ENCODE peak calls at places on chromosomes 11 and 22, in six cellular contexts. X, R, H, T, B and K are unnamed samples.

GRCh38 chr11:96088914-96089313 is 165.0 kb upstream of the MTMR2 start:
- DNase-seq in B (no peak), H (no peak), T (no peak), X (no peak), R (no peak), K (no peak)

GRCh38 chr22:20241579-20242392 is 26.3 kb downstream of the RTN4R start:
- DNase-seq in R (no peak), H (no peak), T (no peak), X (no peak), B (no peak), K (peak; percentile 50)

GRCh38 chr11:6420677-6421076 is 1.8 kb upstream of the APBB1 start:
- DNase-seq in T (no peak), B (no peak), H (no peak), X (no peak), R (no peak), K (no peak)

GRCh38 chr22:32144875-32145274 is 14.2 kb downstream of the C22orf42 start:
- DNase-seq in T (no peak), X (no peak), H (no peak), B (no peak), R (peak; percentile 5), K (no peak)

GRCh38 chr11:35166369-35167360 is 27.7 kb downstream of the CD44 start:
- DNase-seq in T (peak; percentile 79), H (no peak), R (no peak), X (peak; percentile 98), B (no peak), K (peak; percentile 70)

GRCh38 chr11:96925862-96926261 is 536.0 kb downstream of the JRKL start:
- DNase-seq in X (no peak), B (no peak), H (no peak), T (no peak), R (no peak), K (no peak)

GRCh38 chr22:32852346-32853251 is 51.1 kb downstream of the TIMP3 start:
- DNase-seq in R (peak; percentile 89), T (peak; percentile 85), X (no peak), B (no peak), H (peak; percentile 66), K (no peak)

GRCh38 chr22:33110562-33111163 is 52.5 kb upstream of the SYN3 start:
- DNase-seq in H (no peak), T (no peak), B (no peak), R (no peak), X (peak; percentile 14), K (peak; percentile 31)

GRCh38 chr11:116946414-116946813 is 109.0 kb upstream of the APOA1 start:
- DNase-seq in H (no peak), B (no peak), R (no peak), T (no peak), X (peak; percentile 24), K (no peak)

GRCh38 chr11:113932788-113933187 is 28.2 kb downstream of the HTR3B start:
- DNase-seq in T (no peak), X (no peak), B (no peak), R (no peak), H (no peak), K (no peak)

GRCh38 chr11:46359936-46360335 is 12.7 kb downstream of the DGKZ start:
- DNase-seq in H (no peak), T (no peak), X (no peak), R (no peak), B (no peak), K (no peak)

GRCh38 chr11:126467471-126467870 is 112.0 kb downstream of the ST3GAL4 start:
- DNase-seq in X (no peak), H (no peak), T (no peak), R (no peak), B (no peak), K (no peak)

GRCh38 chr22:35612903-35613302 is 4.2 kb downstream of the MB start:
- DNase-seq in B (no peak), X (no peak), H (no peak), T (no peak), R (no peak), K (no peak)

GRCh38 chr11:45662665-45663485 is 2.5 kb downstream of the CHST1 start:
- DNase-seq in B (no peak), T (no peak), R (no peak), X (peak; percentile 15), H (no peak), K (peak; percentile 51)

GRCh38 chr11:75306529-75306928 is 44.9 kb downstream of the ARRB1 start:
- DNase-seq in B (no peak), X (no peak), R (no peak), T (no peak), H (no peak), K (no peak)

GRCh38 chr11:132051704-132052103 is 681.3 kb downstream of the NTM start:
- DNase-seq in X (no peak), B (no peak), T (no peak), H (no peak), R (no peak), K (no peak)

GRCh38 chr22:20787746-20788626 is 14.1 kb downstream of the SERPIND1 start:
- DNase-seq in B (no peak), T (no peak), R (no peak), X (no peak), H (no peak), K (no peak)

GRCh38 chr11:57406337-57406904 is 16.0 kb upstream of the PRG2 start:
- DNase-seq in B (peak; percentile 44), R (no peak), H (no peak), T (peak; percentile 60), X (peak; percentile 14), K (no peak)

GRCh38 chr11:1072116-1072820 is 2.4 kb upstream of the MUC2 start:
- DNase-seq in H (peak; percentile 12), B (no peak), R (no peak), X (no peak), T (no peak), K (peak; percentile 28)

GRCh38 chr22:21642584-21643448 is 714 bp downstream of the SDF2L1 start:
- DNase-seq in H (no peak), T (no peak), B (peak; percentile 48), X (peak; percentile 62), R (no peak), K (no peak)

GRCh38 chr22:21587803-21588611 is 20.5 kb downstream of the UBE2L3 start:
- DNase-seq in R (peak; percentile 73), T (no peak), X (no peak), H (no peak), B (no peak), K (peak; percentile 15)

GRCh38 chr22:42719133-42719532 is 1.5 kb downstream of the A4GALT start:
- DNase-seq in X (no peak), H (no peak), T (peak; percentile 51), B (no peak), R (peak; percentile 57), K (no peak)

GRCh38 chr11:69466039-69466438 is 15.4 kb upstream of the LINC01488 start:
- DNase-seq in B (no peak), R (no peak), T (no peak), X (no peak), H (no peak), K (no peak)

GRCh38 chr22:45764051-45764450 is 92.4 kb downstream of the ATXN10 start:
- DNase-seq in B (no peak), R (no peak), H (no peak), X (no peak), T (no peak), K (no peak)

GRCh38 chr11:113874920-113875413 is 405 bp downstream of the USP28 start:
- DNase-seq in X (peak; percentile 43), H (no peak), R (no peak), B (no peak), T (peak; percentile 45), K (no peak)

DNA sequence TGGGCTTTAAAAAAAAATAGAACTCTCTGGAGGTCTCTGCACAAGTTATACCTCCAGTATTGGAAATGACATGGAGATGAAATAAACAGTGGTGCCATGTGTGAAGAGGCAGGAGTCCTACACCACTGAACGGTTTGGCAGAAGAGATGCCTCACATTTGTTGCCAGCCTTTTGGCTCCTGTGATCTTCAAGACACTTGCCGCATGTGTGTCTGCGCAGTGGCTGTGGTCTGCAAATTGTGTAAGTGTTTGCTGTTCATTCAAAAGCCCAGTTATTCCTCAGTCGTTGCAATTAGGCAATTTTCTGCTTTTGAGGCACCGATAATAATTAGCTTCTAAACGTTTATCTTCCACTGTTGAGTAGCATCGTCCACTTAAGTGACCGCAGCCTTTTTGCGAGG is 319.1 kb downstream of the BRD1 start:
- DNase-seq in R (no peak), X (no peak), H (no peak), T (no peak), B (no peak), K (no peak)
- H3K27ac ChIP-seq in R (no peak overlapping the region), X (no peak overlapping the region), H (no peak overlapping the region), T (no peak overlapping the region), B (no peak overlapping the region), K (no peak overlapping the region)

DNA sequence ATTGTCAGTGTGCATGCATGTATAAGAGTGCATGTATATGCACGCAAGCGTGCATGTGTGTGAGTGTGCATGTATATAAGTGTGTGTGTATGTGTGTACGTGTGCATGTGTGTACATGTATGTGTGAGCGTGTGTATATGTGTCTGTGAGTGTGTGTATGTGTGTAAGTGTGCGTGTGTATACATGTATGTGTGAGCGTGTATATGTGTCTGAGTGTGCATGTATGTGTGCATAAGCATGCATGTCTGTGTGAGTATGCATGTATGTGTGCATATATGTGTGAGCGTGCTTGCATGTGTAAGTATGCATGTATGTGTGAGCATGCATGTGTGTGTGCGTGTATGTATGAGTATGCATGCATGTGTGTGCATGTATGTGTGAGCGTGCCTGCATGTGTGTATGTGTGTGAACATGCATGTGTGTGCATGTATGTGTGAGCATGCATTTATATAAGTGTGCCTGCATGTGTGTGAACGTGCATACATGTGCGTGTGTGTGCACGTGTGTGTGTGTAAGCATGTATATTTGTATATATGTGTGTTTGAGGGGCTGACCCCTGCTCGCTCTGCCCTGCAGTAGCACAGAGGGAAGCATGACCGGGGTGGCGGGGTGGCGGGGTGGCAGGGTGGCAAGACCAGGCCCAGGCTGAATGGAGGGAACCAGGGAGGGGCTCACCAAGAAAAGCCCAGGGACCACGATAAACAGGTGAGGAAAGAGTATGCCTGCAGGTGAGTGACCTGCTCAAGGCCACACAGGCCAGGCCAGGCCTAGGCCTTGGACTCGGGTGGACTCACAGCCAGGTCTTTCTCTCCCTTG is 26.3 kb downstream of the CYTH4 start:
- DNase-seq in T (no peak), H (no peak), X (no peak), B (no peak), R (no peak), K (no peak)
- H3K4me3 ChIP-seq in T (no peak overlapping the region), H (no peak overlapping the region), X (no peak overlapping the region), B (no peak overlapping the region), R (no peak overlapping the region), K (no peak overlapping the region)

GRCh38 chr11:118998822-118999221 is 884 bp downstream of the CENATAC start:
- DNase-seq in B (peak; percentile 56), X (peak; percentile 80), T (no peak), H (no peak), R (no peak), K (no peak)

GRCh38 chr11:119000906-119001305 is 3.0 kb downstream of the CENATAC start:
- DNase-seq in T (no peak), H (no peak), R (no peak), X (peak; percentile 45), B (no peak), K (no peak)

GRCh38 chr11:118998388-118998717 is 415 bp downstream of the CENATAC start:
- DNase-seq in R (peak; percentile 48), T (no peak), B (peak; percentile 27), X (no peak), H (no peak), K (no peak)

GRCh38 chr11:118996926-118997626 is 862 bp upstream of the CENATAC start:
- DNase-seq in R (no peak), T (no peak), H (no peak), X (peak; percentile 16), B (no peak), K (no peak)

GRCh38 chr11:118997627-118998387 is at the start of gene CENATAC:
- DNase-seq in R (peak; percentile 96), T (peak; percentile 94), B (peak; percentile 97), X (peak; percentile 87), H (peak; percentile 96), K (peak; percentile 95)
- TF ChIP-seq CTCF in R (no peak), T (peak; percentile 16), B (no peak), X (peak; percentile 17), H (peak; percentile 38), K (peak; percentile 37)

GRCh38 chr22:38618258-38618657 is 37.9 kb downstream of the FAM227A start:
- DNase-seq in R (no peak), B (no peak), H (no peak), X (no peak), T (no peak), K (no peak)
- H3K27ac ChIP-seq in R (no peak overlapping the region), B (no peak overlapping the region), H (no peak overlapping the region), X (no peak overlapping the region), T (no peak overlapping the region), K (no peak overlapping the region)